ENCODE peak calls at places on chromosomes 1 and 21, in eight cellular contexts. V, S, B, P, D, Y, T and Z are unnamed samples.

GRCh38 chr1:53628286-53628955 is 110.5 kb downstream of the GLIS1 start:
- DNase-seq in V (no peak), S (no peak), B (no peak), P (no peak), D (no peak), Y (no peak), T (no peak), Z (no peak)

GRCh38 chr1:178088651-178089050 is 5.3 kb upstream of the RASAL2 start:
- DNase-seq in V (no peak), S (no peak), B (no peak), P (no peak), D (no peak), Y (no peak), T (no peak), Z (no peak)

GRCh38 chr1:212466913-212467650 is 34.4 kb downstream of the NENF start:
- DNase-seq in V (no peak), S (no peak), B (no peak), P (no peak), D (no peak), Y (peak), T (no peak), Z (no peak)

GRCh38 chr1:210496063-210496462 is 167.4 kb downstream of the HHAT start:
- DNase-seq in V (no peak), S (peak), B (no peak), P (no peak), D (peak), Y (no peak), T (no peak), Z (no peak)

GRCh38 chr1:23562138-23562819 is 3.0 kb upstream of the ID3 start:
- DNase-seq in V (peak), S (peak), B (peak), P (peak), D (peak), Y (peak), T (peak), Z (peak)

GRCh38 chr21:35927262-35927661 is 133.1 kb downstream of the SETD4 start:
- DNase-seq in V (no peak), S (no peak), B (no peak), P (no peak), D (no peak), Y (no peak), T (no peak), Z (no peak)

GRCh38 chr1:24929091-24929875 is 793 bp downstream of the RUNX3 start:
- DNase-seq in V (no peak), S (no peak), B (no peak), P (peak), D (no peak), Y (no peak), T (peak), Z (peak)

GRCh38 chr1:31943546-31944184 is 5.5 kb upstream of the PTP4A2 start:
- DNase-seq in V (no peak), S (no peak), B (no peak), P (no peak), D (no peak), Y (no peak), T (no peak), Z (peak)

GRCh38 chr1:161096514-161096913 is 1.6 kb upstream of the KLHDC9 start:
- DNase-seq in V (no peak), S (peak), B (no peak), P (no peak), D (peak), Y (no peak), T (no peak), Z (peak)

GRCh38 chr1:234976880-234977680 is 151.6 kb downstream of the TOMM20 start:
- DNase-seq in V (no peak), S (no peak), B (no peak), P (no peak), D (no peak), Y (no peak), T (no peak), Z (no peak)

GRCh38 chr21:44507673-44508425 is 32.1 kb downstream of the KRTAP10-1 start:
- DNase-seq in V (no peak), S (no peak), B (no peak), P (no peak), D (no peak), Y (no peak), T (no peak), Z (no peak)

GRCh38 chr1:162171078-162171477 is 101.6 kb downstream of the NOS1AP start:
- DNase-seq in V (no peak), S (no peak), B (no peak), P (no peak), D (peak), Y (no peak), T (no peak), Z (no peak)

GRCh38 chr1:173208868-173209267 is 1.7 kb upstream of the TNFSF4 start:
- DNase-seq in V (no peak), S (no peak), B (no peak), P (no peak), D (no peak), Y (no peak), T (no peak), Z (no peak)

GRCh38 chr1:53682369-53682685 is 56.6 kb downstream of the GLIS1 start:
- DNase-seq in V (no peak), S (no peak), B (no peak), P (no peak), D (no peak), Y (no peak), T (no peak), Z (no peak)

GRCh38 chr1:117886101-117886795 is 43.2 kb downstream of the GDAP2 start:
- DNase-seq in V (no peak), S (peak), B (no peak), P (no peak), D (peak), Y (no peak), T (no peak), Z (no peak)

GRCh38 chr1:83022206-83022605 is 976.7 kb downstream of the TTLL7 start:
- DNase-seq in V (no peak), S (no peak), B (no peak), P (no peak), D (no peak), Y (no peak), T (no peak), Z (no peak)

GRCh38 chr1:30735668-30736498 is 12.5 kb upstream of the MATN1 start:
- DNase-seq in V (no peak), S (no peak), B (no peak), P (no peak), D (no peak), Y (no peak), T (no peak), Z (no peak)

GRCh38 chr1:228313536-228314277 is 92.9 kb downstream of the TRIM11 start:
- DNase-seq in V (no peak), S (no peak), B (no peak), P (peak), D (no peak), Y (no peak), T (no peak), Z (no peak)

GRCh38 chr21:14480601-14481000 is 65.5 kb downstream of the SAMSN1 start:
- DNase-seq in V (no peak), S (no peak), B (no peak), P (no peak), D (peak), Y (no peak), T (no peak), Z (no peak)

GRCh38 chr21:31713973-31714740 is 17.8 kb downstream of the SCAF4 start:
- DNase-seq in V (no peak), S (no peak), B (no peak), P (no peak), D (no peak), Y (no peak), T (no peak), Z (peak)

GRCh38 chr21:31265293-31265692 is 78.8 kb downstream of the TIAM1 start:
- DNase-seq in V (no peak), S (no peak), B (no peak), P (no peak), D (peak), Y (no peak), T (no peak), Z (no peak)

GRCh38 chr1:226810681-226811080 is 59.7 kb upstream of the PSEN2 start:
- DNase-seq in V (no peak), S (no peak), B (no peak), P (no peak), D (no peak), Y (no peak), T (no peak), Z (no peak)

GRCh38 chr1:53061859-53062714 is at the start of gene PODN:
- DNase-seq in V (no peak), S (no peak), B (no peak), P (peak), D (peak), Y (no peak), T (no peak), Z (no peak)

GRCh38 chr1:19758227-19758830 is 41.4 kb downstream of the TMCO4 start:
- DNase-seq in V (no peak), S (peak), B (no peak), P (no peak), D (peak), Y (no peak), T (no peak), Z (no peak)

GRCh38 chr1:110829955-110830553 is 42.9 kb upstream of the CD53 start:
- DNase-seq in V (peak), S (no peak), B (peak), P (no peak), D (peak), Y (peak), T (peak), Z (peak)
- TF ChIP-seq CTCF in V (peak), S (peak), B (peak), P (peak), D (peak), Y (peak), T (peak), Z (peak)

GRCh38 chr1:84247425-84248220 is 53.9 kb upstream of the SAMD13 start:
- DNase-seq in V (no peak), S (no peak), B (peak), P (no peak), D (peak), Y (peak), T (no peak), Z (no peak)

GRCh38 chr1:84250668-84251067 is 50.8 kb upstream of the SAMD13 start:
- DNase-seq in V (no peak), S (no peak), B (no peak), P (no peak), D (no peak), Y (no peak), T (no peak), Z (no peak)

GRCh38 chr1:84246228-84246627 is 55.3 kb upstream of the SAMD13 start:
- DNase-seq in V (no peak), S (no peak), B (no peak), P (no peak), D (no peak), Y (no peak), T (no peak), Z (no peak)

GRCh38 chr1:84245566-84245965 is 55.9 kb upstream of the SAMD13 start:
- DNase-seq in V (no peak), S (no peak), B (no peak), P (no peak), D (peak), Y (no peak), T (no peak), Z (no peak)
- TF ChIP-seq CTCF in V (no peak), S (no peak), B (no peak), P (no peak), D (no peak), Y (no peak), T (no peak), Z (no peak)

DNA sequence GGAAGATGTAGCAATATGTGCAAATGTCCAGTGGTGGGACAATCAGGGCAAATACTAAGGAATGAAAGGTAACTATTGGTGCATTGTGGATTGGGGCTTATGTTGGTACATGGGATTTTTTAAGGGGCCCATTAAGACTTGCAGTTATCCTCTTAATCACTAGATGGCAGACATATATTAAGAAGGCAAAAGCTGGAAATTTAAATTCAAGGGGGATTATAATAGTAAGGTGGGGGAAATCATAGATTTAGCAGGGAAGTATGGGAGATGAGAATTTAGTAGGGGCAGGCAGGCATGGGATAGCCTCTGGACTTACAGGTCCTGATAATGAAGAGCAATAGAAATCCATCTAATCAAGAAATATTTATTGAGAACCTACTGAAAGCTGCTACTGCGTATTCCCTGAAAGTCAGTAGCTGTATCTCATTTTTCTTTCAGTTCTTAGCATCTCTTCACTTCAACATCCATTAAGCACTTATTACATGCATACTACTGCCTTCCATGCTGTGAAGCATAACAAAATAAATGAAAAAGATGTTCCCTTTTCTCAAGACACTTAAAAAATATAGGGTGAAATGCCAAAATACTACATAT is 251.8 kb downstream of the CRB1 start:
- DNase-seq in V (no peak), S (no peak), B (no peak), P (no peak), D (peak), Y (no peak), T (no peak), Z (peak)
- TF ChIP-seq CTCF in V (peak), S (peak), B (peak), P (peak), D (peak), Y (peak), T (peak), Z (peak)

GRCh38 chr1:6960291-6960758 is 175.1 kb downstream of the CAMTA1 start:
- DNase-seq in V (peak), S (peak), B (no peak), P (no peak), D (peak), Y (peak), T (no peak), Z (no peak)
- TF ChIP-seq CTCF in V (no peak), S (no peak), B (no peak), P (no peak), D (no peak), Y (no peak), T (no peak), Z (no peak)

GRCh38 chr21:41895643-41896493 is 16.7 kb upstream of the PRDM15 start:
- DNase-seq in V (no peak), S (no peak), B (no peak), P (no peak), D (no peak), Y (no peak), T (no peak), Z (peak)
- TF ChIP-seq CTCF in V (no peak), S (no peak), B (no peak), P (no peak), D (no peak), Y (no peak), T (no peak), Z (no peak)

DNA sequence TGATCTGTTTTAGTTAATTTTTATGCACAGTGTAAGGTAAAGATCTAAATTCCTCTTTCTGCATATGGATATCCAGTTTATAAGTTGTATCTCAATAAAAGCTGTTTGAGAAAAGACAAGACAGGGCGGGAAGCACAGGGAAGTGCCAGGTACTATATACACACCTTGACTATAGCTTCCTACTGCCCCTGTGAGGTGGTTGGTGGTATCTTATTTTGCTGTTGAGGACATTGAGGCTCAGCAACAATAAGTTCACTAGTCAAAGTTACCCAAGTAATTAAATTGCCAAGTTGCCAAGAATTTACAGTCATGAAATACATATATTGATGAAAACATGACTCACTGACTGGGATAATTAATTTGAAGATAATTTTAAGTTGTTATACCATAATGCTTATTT is 109.1 kb downstream of the CD247 start:
- DNase-seq in V (no peak), S (no peak), B (no peak), P (no peak), D (no peak), Y (peak), T (no peak), Z (peak)
- TF ChIP-seq CTCF in V (peak), S (no peak), B (peak), P (no peak), D (no peak), Y (no peak), T (no peak), Z (peak)